ENCODE peak calls at places on chromosomes 6 and 20, in nine cellular contexts. One of them, this sample, is unnamed.

GRCh38 chr6:46964716-46965519 is 43.2 kb upstream of the ADGRF5 start:
- DNase-seq in activated T-helper 1 cell treated with anti-CD3 and anti-CD28 coated beads, Interleukin-2, amount 50 U/mL, for 16 hours: no peak
- DNase-seq in LNCaP clone FGC: no peak
- DNase-seq in left cardiac atrium: peak; percentile 34
- DNase-seq in HT-29: no peak
- DNase-seq in uterus: no peak
- DNase-seq in activated naive CD4-positive, alpha-beta T cell: no peak
- DNase-seq in glomerular endothelial cell: no peak
- DNase-seq in HAP-1: no peak
- DNase-seq in this sample: no peak

GRCh38 chr6:121516331-121516730 is 80.9 kb downstream of the GJA1 start:
- DNase-seq in activated T-helper 1 cell treated with anti-CD3 and anti-CD28 coated beads, Interleukin-2, amount 50 U/mL, for 16 hours: no peak
- DNase-seq in HAP-1: no peak
- DNase-seq in activated naive CD4-positive, alpha-beta T cell: no peak
- DNase-seq in left cardiac atrium: no peak
- DNase-seq in glomerular endothelial cell: no peak
- DNase-seq in HT-29: no peak
- DNase-seq in LNCaP clone FGC: no peak
- DNase-seq in uterus: no peak
- DNase-seq in this sample: peak; percentile 49

GRCh38 chr6:113414511-113414910 is 442.6 kb upstream of the MARCKS start:
- DNase-seq in HT-29: peak; percentile 75
- DNase-seq in glomerular endothelial cell: no peak
- DNase-seq in LNCaP clone FGC: no peak
- DNase-seq in left cardiac atrium: peak; percentile 35
- DNase-seq in HAP-1: no peak
- DNase-seq in uterus: peak; percentile 39
- DNase-seq in activated naive CD4-positive, alpha-beta T cell: no peak
- DNase-seq in activated T-helper 1 cell treated with anti-CD3 and anti-CD28 coated beads, Interleukin-2, amount 50 U/mL, for 16 hours: no peak
- DNase-seq in this sample: peak; percentile 79

GRCh38 chr6:73523434-73524123 is 2.7 kb upstream of the EEF1A1 start:
- DNase-seq in uterus: peak; percentile 59
- DNase-seq in activated naive CD4-positive, alpha-beta T cell: peak; percentile 69
- DNase-seq in HT-29: peak; percentile 87
- DNase-seq in HAP-1: peak; percentile 85
- DNase-seq in glomerular endothelial cell: no peak
- DNase-seq in LNCaP clone FGC: no peak
- DNase-seq in activated T-helper 1 cell treated with anti-CD3 and anti-CD28 coated beads, Interleukin-2, amount 50 U/mL, for 16 hours: peak; percentile 70
- DNase-seq in left cardiac atrium: peak; percentile 72
- DNase-seq in this sample: peak; percentile 71

GRCh38 chr6:43771210-43771857 is 1.3 kb downstream of the VEGFA start:
- DNase-seq in HT-29: peak; percentile 80
- DNase-seq in HAP-1: peak; percentile 16
- DNase-seq in activated naive CD4-positive, alpha-beta T cell: peak; percentile 36
- DNase-seq in activated T-helper 1 cell treated with anti-CD3 and anti-CD28 coated beads, Interleukin-2, amount 50 U/mL, for 16 hours: peak; percentile 49
- DNase-seq in left cardiac atrium: peak; percentile 79
- DNase-seq in uterus: peak; percentile 64
- DNase-seq in glomerular endothelial cell: no peak
- DNase-seq in LNCaP clone FGC: no peak
- DNase-seq in this sample: peak; percentile 67

GRCh38 chr6:49004806-49005205 is 458.2 kb downstream of the MMUT start:
- DNase-seq in uterus: no peak
- DNase-seq in HT-29: no peak
- DNase-seq in HAP-1: peak; percentile 23
- DNase-seq in glomerular endothelial cell: no peak
- DNase-seq in LNCaP clone FGC: no peak
- DNase-seq in activated T-helper 1 cell treated with anti-CD3 and anti-CD28 coated beads, Interleukin-2, amount 50 U/mL, for 16 hours: no peak
- DNase-seq in activated naive CD4-positive, alpha-beta T cell: no peak
- DNase-seq in left cardiac atrium: no peak
- DNase-seq in this sample: no peak

GRCh38 chr20:58432190-58432954 is 43.3 kb downstream of the VAPB start:
- DNase-seq in glomerular endothelial cell: no peak
- DNase-seq in LNCaP clone FGC: no peak
- DNase-seq in left cardiac atrium: no peak
- DNase-seq in activated T-helper 1 cell treated with anti-CD3 and anti-CD28 coated beads, Interleukin-2, amount 50 U/mL, for 16 hours: no peak
- DNase-seq in HT-29: no peak
- DNase-seq in activated naive CD4-positive, alpha-beta T cell: no peak
- DNase-seq in uterus: no peak
- DNase-seq in HAP-1: no peak
- DNase-seq in this sample: no peak

GRCh38 chr6:33621396-33622388 is 570 bp downstream of the ITPR3 start:
- DNase-seq in HT-29: no peak
- DNase-seq in uterus: peak; percentile 46
- DNase-seq in activated T-helper 1 cell treated with anti-CD3 and anti-CD28 coated beads, Interleukin-2, amount 50 U/mL, for 16 hours: peak; percentile 19
- DNase-seq in HAP-1: peak; percentile 59
- DNase-seq in left cardiac atrium: peak; percentile 62
- DNase-seq in glomerular endothelial cell: no peak
- DNase-seq in LNCaP clone FGC: no peak
- DNase-seq in activated naive CD4-positive, alpha-beta T cell: peak; percentile 21
- DNase-seq in this sample: peak; percentile 34

GRCh38 chr20:16115891-16116577 is 457.2 kb downstream of the KIF16B start:
- DNase-seq in uterus: no peak
- DNase-seq in activated T-helper 1 cell treated with anti-CD3 and anti-CD28 coated beads, Interleukin-2, amount 50 U/mL, for 16 hours: no peak
- DNase-seq in HT-29: no peak
- DNase-seq in HAP-1: peak; percentile 2
- DNase-seq in glomerular endothelial cell: no peak
- DNase-seq in activated naive CD4-positive, alpha-beta T cell: no peak
- DNase-seq in LNCaP clone FGC: no peak
- DNase-seq in left cardiac atrium: no peak
- DNase-seq in this sample: no peak

GRCh38 chr20:44247131-44247571 is at the start of gene GDAP1L1:
- DNase-seq in HAP-1: no peak
- DNase-seq in left cardiac atrium: peak; percentile 29
- DNase-seq in activated T-helper 1 cell treated with anti-CD3 and anti-CD28 coated beads, Interleukin-2, amount 50 U/mL, for 16 hours: no peak
- DNase-seq in glomerular endothelial cell: no peak
- DNase-seq in uterus: no peak
- DNase-seq in activated naive CD4-positive, alpha-beta T cell: no peak
- DNase-seq in LNCaP clone FGC: no peak
- DNase-seq in HT-29: no peak
- DNase-seq in this sample: no peak

GRCh38 chr6:163630096-163630495 is 215.6 kb downstream of the QKI start:
- DNase-seq in glomerular endothelial cell: no peak
- DNase-seq in left cardiac atrium: no peak
- DNase-seq in activated T-helper 1 cell treated with anti-CD3 and anti-CD28 coated beads, Interleukin-2, amount 50 U/mL, for 16 hours: no peak
- DNase-seq in activated naive CD4-positive, alpha-beta T cell: no peak
- DNase-seq in HAP-1: no peak
- DNase-seq in uterus: no peak
- DNase-seq in LNCaP clone FGC: no peak
- DNase-seq in HT-29: no peak
- DNase-seq in this sample: no peak

GRCh38 chr6:161922631-161923119 is 648.8 kb upstream of the AGPAT4 start:
- DNase-seq in HT-29: peak; percentile 84
- DNase-seq in LNCaP clone FGC: peak; percentile 82
- DNase-seq in activated naive CD4-positive, alpha-beta T cell: no peak
- DNase-seq in HAP-1: no peak
- DNase-seq in uterus: no peak
- DNase-seq in activated T-helper 1 cell treated with anti-CD3 and anti-CD28 coated beads, Interleukin-2, amount 50 U/mL, for 16 hours: no peak
- DNase-seq in glomerular endothelial cell: peak; percentile 60
- DNase-seq in left cardiac atrium: peak; percentile 58
- DNase-seq in this sample: peak; percentile 10

GRCh38 chr20:44271915-44272663 is 25.0 kb downstream of the GDAP1L1 start:
- DNase-seq in glomerular endothelial cell: no peak
- DNase-seq in uterus: no peak
- DNase-seq in HT-29: no peak
- DNase-seq in HAP-1: no peak
- DNase-seq in LNCaP clone FGC: no peak
- DNase-seq in left cardiac atrium: no peak
- DNase-seq in activated T-helper 1 cell treated with anti-CD3 and anti-CD28 coated beads, Interleukin-2, amount 50 U/mL, for 16 hours: no peak
- DNase-seq in activated naive CD4-positive, alpha-beta T cell: no peak
- DNase-seq in this sample: no peak

GRCh38 chr6:50276771-50277261 is 227.1 kb upstream of the DEFB112 start:
- DNase-seq in glomerular endothelial cell: no peak
- DNase-seq in uterus: no peak
- DNase-seq in LNCaP clone FGC: no peak
- DNase-seq in HAP-1: no peak
- DNase-seq in activated naive CD4-positive, alpha-beta T cell: no peak
- DNase-seq in left cardiac atrium: no peak
- DNase-seq in HT-29: no peak
- DNase-seq in activated T-helper 1 cell treated with anti-CD3 and anti-CD28 coated beads, Interleukin-2, amount 50 U/mL, for 16 hours: no peak
- DNase-seq in this sample: no peak

GRCh38 chr6:134171517-134171916 is 119.1 kb upstream of the SLC2A12 start:
- DNase-seq in LNCaP clone FGC: no peak
- DNase-seq in left cardiac atrium: no peak
- DNase-seq in glomerular endothelial cell: no peak
- DNase-seq in HAP-1: no peak
- DNase-seq in activated naive CD4-positive, alpha-beta T cell: no peak
- DNase-seq in activated T-helper 1 cell treated with anti-CD3 and anti-CD28 coated beads, Interleukin-2, amount 50 U/mL, for 16 hours: no peak
- DNase-seq in uterus: no peak
- DNase-seq in HT-29: no peak
- DNase-seq in this sample: no peak

GRCh38 chr20:35702051-35702823 is 3.0 kb downstream of the ROMO1 start:
- DNase-seq in activated naive CD4-positive, alpha-beta T cell: no peak
- DNase-seq in left cardiac atrium: no peak
- DNase-seq in glomerular endothelial cell: no peak
- DNase-seq in HAP-1: no peak
- DNase-seq in uterus: peak; percentile 3
- DNase-seq in activated T-helper 1 cell treated with anti-CD3 and anti-CD28 coated beads, Interleukin-2, amount 50 U/mL, for 16 hours: no peak
- DNase-seq in HT-29: no peak
- DNase-seq in LNCaP clone FGC: no peak
- DNase-seq in this sample: no peak

GRCh38 chr6:10030942-10031537 is 383.8 kb downstream of the TFAP2A start:
- DNase-seq in activated T-helper 1 cell treated with anti-CD3 and anti-CD28 coated beads, Interleukin-2, amount 50 U/mL, for 16 hours: no peak
- DNase-seq in glomerular endothelial cell: no peak
- DNase-seq in LNCaP clone FGC: peak; percentile 4
- DNase-seq in left cardiac atrium: no peak
- DNase-seq in HT-29: peak; percentile 32
- DNase-seq in HAP-1: peak; percentile 48
- DNase-seq in activated naive CD4-positive, alpha-beta T cell: no peak
- DNase-seq in uterus: no peak
- DNase-seq in this sample: no peak

GRCh38 chr6:24458937-24459336 is 30.4 kb downstream of the GPLD1 start:
- DNase-seq in uterus: no peak
- DNase-seq in HAP-1: no peak
- DNase-seq in activated T-helper 1 cell treated with anti-CD3 and anti-CD28 coated beads, Interleukin-2, amount 50 U/mL, for 16 hours: no peak
- DNase-seq in left cardiac atrium: no peak
- DNase-seq in LNCaP clone FGC: no peak
- DNase-seq in HT-29: no peak
- DNase-seq in activated naive CD4-positive, alpha-beta T cell: no peak
- DNase-seq in glomerular endothelial cell: no peak
- DNase-seq in this sample: no peak

GRCh38 chr6:134750669-134751068 is 199.2 kb downstream of the ALDH8A1 start:
- DNase-seq in left cardiac atrium: no peak
- DNase-seq in glomerular endothelial cell: no peak
- DNase-seq in activated T-helper 1 cell treated with anti-CD3 and anti-CD28 coated beads, Interleukin-2, amount 50 U/mL, for 16 hours: no peak
- DNase-seq in HAP-1: no peak
- DNase-seq in activated naive CD4-positive, alpha-beta T cell: no peak
- DNase-seq in uterus: no peak
- DNase-seq in HT-29: no peak
- DNase-seq in LNCaP clone FGC: no peak
- DNase-seq in this sample: no peak

GRCh38 chr20:41482647-41483552 is 116.3 kb upstream of the EMILIN3 start:
- DNase-seq in HT-29: no peak
- DNase-seq in HAP-1: no peak
- DNase-seq in uterus: no peak
- DNase-seq in activated T-helper 1 cell treated with anti-CD3 and anti-CD28 coated beads, Interleukin-2, amount 50 U/mL, for 16 hours: no peak
- DNase-seq in activated naive CD4-positive, alpha-beta T cell: no peak
- DNase-seq in glomerular endothelial cell: no peak
- DNase-seq in left cardiac atrium: no peak
- DNase-seq in LNCaP clone FGC: no peak
- DNase-seq in this sample: peak; percentile 21

This sample was measured in endothelial cell of umbilical vein.